ENCODE peak calls at places on chromosomes 11 and 22, in six cellular contexts. One of them, this sample, is unnamed.

GRCh38 chr11:82823635-82824614 is 76.3 kb downstream of the PRCP start:
- DNase-seq in H7: no peak
- DNase-seq in GM19239: no peak
- DNase-seq in Calu3: no peak
- DNase-seq in left ventricle myocardium inferior: no peak
- DNase-seq in AG04449: no peak
- DNase-seq in this sample: no peak

GRCh38 chr11:17519031-17519430 is 25.2 kb downstream of the USH1C start:
- DNase-seq in GM19239: no peak
- DNase-seq in left ventricle myocardium inferior: no peak
- DNase-seq in AG04449: no peak
- DNase-seq in Calu3: no peak
- DNase-seq in H7: peak; percentile 72
- DNase-seq in this sample: no peak

GRCh38 chr22:19522881-19523239 is 1.4 kb downstream of the CLDN5 start:
- DNase-seq in left ventricle myocardium inferior: no peak
- DNase-seq in Calu3: no peak
- DNase-seq in H7: no peak
- DNase-seq in AG04449: no peak
- DNase-seq in GM19239: no peak
- DNase-seq in this sample: no peak

GRCh38 chr11:134468796-134469195 is 56.8 kb upstream of the B3GAT1 start:
- DNase-seq in Calu3: no peak
- DNase-seq in GM19239: no peak
- DNase-seq in left ventricle myocardium inferior: no peak
- DNase-seq in H7: no peak
- DNase-seq in AG04449: no peak
- DNase-seq in this sample: no peak

GRCh38 chr11:102026217-102026616 is 21.0 kb upstream of the CFAP300 start:
- DNase-seq in left ventricle myocardium inferior: no peak
- DNase-seq in GM19239: no peak
- DNase-seq in Calu3: no peak
- DNase-seq in H7: no peak
- DNase-seq in AG04449: no peak
- DNase-seq in this sample: no peak

GRCh38 chr11:121706884-121707283 is 254.1 kb upstream of the SORL1-AS1 start:
- DNase-seq in Calu3: no peak
- DNase-seq in left ventricle myocardium inferior: no peak
- DNase-seq in H7: no peak
- DNase-seq in GM19239: no peak
- DNase-seq in AG04449: no peak
- DNase-seq in this sample: no peak

GRCh38 chr11:104254347-104254746 is 90.4 kb upstream of the PDGFD start:
- DNase-seq in AG04449: no peak
- DNase-seq in GM19239: peak; percentile 10
- DNase-seq in left ventricle myocardium inferior: no peak
- DNase-seq in Calu3: peak; percentile 40
- DNase-seq in H7: peak; percentile 48
- DNase-seq in this sample: peak; percentile 1

GRCh38 chr22:17077255-17077654 is 7.5 kb upstream of the IL17RA start:
- DNase-seq in GM19239: no peak
- DNase-seq in AG04449: peak; percentile 49
- DNase-seq in left ventricle myocardium inferior: no peak
- DNase-seq in Calu3: no peak
- DNase-seq in H7: no peak
- DNase-seq in this sample: no peak

GRCh38 chr11:134036484-134037092 is 32.3 kb upstream of the JAM3 start:
- DNase-seq in GM19239: no peak
- DNase-seq in H7: peak; percentile 80
- DNase-seq in left ventricle myocardium inferior: no peak
- DNase-seq in AG04449: no peak
- DNase-seq in Calu3: no peak
- DNase-seq in this sample: no peak

GRCh38 chr22:24157783-24158170 is 23.5 kb upstream of the SUSD2 start:
- DNase-seq in H7: no peak
- DNase-seq in Calu3: no peak
- DNase-seq in left ventricle myocardium inferior: no peak
- DNase-seq in AG04449: no peak
- DNase-seq in GM19239: no peak
- DNase-seq in this sample: no peak

GRCh38 chr11:125902315-125902926 is 585 bp downstream of the PUS3 start:
- DNase-seq in H7: no peak
- DNase-seq in left ventricle myocardium inferior: no peak
- DNase-seq in GM19239: no peak
- DNase-seq in AG04449: no peak
- DNase-seq in Calu3: no peak
- DNase-seq in this sample: no peak

GRCh38 chr11:76237914-76238313 is 31.6 kb upstream of the WNT11 start:
- DNase-seq in GM19239: no peak
- DNase-seq in Calu3: peak; percentile 15
- DNase-seq in left ventricle myocardium inferior: no peak
- DNase-seq in AG04449: no peak
- DNase-seq in H7: peak; percentile 85
- DNase-seq in this sample: no peak

GRCh38 chr11:134235399-134235798 is 10.9 kb downstream of the VPS26B start:
- DNase-seq in H7: no peak
- DNase-seq in GM19239: no peak
- DNase-seq in Calu3: no peak
- DNase-seq in AG04449: no peak
- DNase-seq in left ventricle myocardium inferior: no peak
- DNase-seq in this sample: no peak

GRCh38 chr11:47869548-47870393 is 21.6 kb upstream of the NUP160 start:
- DNase-seq in GM19239: no peak
- DNase-seq in Calu3: peak; percentile 8
- DNase-seq in AG04449: no peak
- DNase-seq in left ventricle myocardium inferior: no peak
- DNase-seq in H7: no peak
- DNase-seq in this sample: no peak

GRCh38 chr11:16185042-16185441 is 171.3 kb downstream of the SOX6 start:
- DNase-seq in left ventricle myocardium inferior: no peak
- DNase-seq in Calu3: no peak
- DNase-seq in GM19239: no peak
- DNase-seq in H7: no peak
- DNase-seq in AG04449: no peak
- DNase-seq in this sample: no peak

GRCh38 chr22:39773976-39774539 is 119.5 kb downstream of the ENTHD1 start:
- DNase-seq in GM19239: peak; percentile 36
- DNase-seq in AG04449: no peak
- DNase-seq in H7: no peak
- DNase-seq in left ventricle myocardium inferior: no peak
- DNase-seq in Calu3: no peak
- DNase-seq in this sample: peak; percentile 2

GRCh38 chr11:66020618-66021357 is 5.5 kb downstream of the CATSPER1 start:
- DNase-seq in left ventricle myocardium inferior: no peak
- DNase-seq in AG04449: peak; percentile 34
- DNase-seq in Calu3: peak; percentile 82
- DNase-seq in H7: no peak
- DNase-seq in GM19239: no peak
- DNase-seq in this sample: peak; percentile 61

GRCh38 chr22:31575190-31575589 is 78.9 kb downstream of the SFI1 start:
- DNase-seq in left ventricle myocardium inferior: no peak
- DNase-seq in GM19239: no peak
- DNase-seq in Calu3: no peak
- DNase-seq in AG04449: no peak
- DNase-seq in H7: no peak
- DNase-seq in this sample: no peak

GRCh38 chr11:117992136-117992535 is 5.9 kb downstream of the IL10RA start:
- DNase-seq in GM19239: no peak
- DNase-seq in AG04449: no peak
- DNase-seq in Calu3: no peak
- DNase-seq in H7: no peak
- DNase-seq in left ventricle myocardium inferior: no peak
- DNase-seq in this sample: no peak

GRCh38 chr11:115645631-115646271 is 141.5 kb upstream of the CADM1 start:
- DNase-seq in left ventricle myocardium inferior: peak; percentile 63
- DNase-seq in Calu3: no peak
- DNase-seq in AG04449: no peak
- DNase-seq in GM19239: no peak
- DNase-seq in H7: peak; percentile 93
- DNase-seq in this sample: no peak

GRCh38 chr11:3781423-3781822 is 15.9 kb downstream of the NUP98 start:
- DNase-seq in GM19239: no peak
- DNase-seq in AG04449: no peak
- DNase-seq in Calu3: no peak
- DNase-seq in left ventricle myocardium inferior: no peak
- DNase-seq in H7: no peak
- DNase-seq in this sample: no peak

GRCh38 chr11:79150320-79150719 is 290.5 kb downstream of the TENM4 start:
- DNase-seq in GM19239: no peak
- DNase-seq in left ventricle myocardium inferior: no peak
- DNase-seq in AG04449: no peak
- DNase-seq in Calu3: no peak
- DNase-seq in H7: no peak
- DNase-seq in this sample: no peak

GRCh38 chr11:72436667-72437066 is 2.3 kb upstream of the CLPB start:
- DNase-seq in GM19239: no peak
- DNase-seq in AG04449: no peak
- DNase-seq in left ventricle myocardium inferior: no peak
- DNase-seq in Calu3: no peak
- DNase-seq in H7: no peak
- DNase-seq in this sample: no peak

GRCh38 chr11:19816817-19817216 is 104.2 kb downstream of the NAV2 start:
- DNase-seq in left ventricle myocardium inferior: no peak
- DNase-seq in H7: peak; percentile 32
- DNase-seq in Calu3: no peak
- DNase-seq in AG04449: no peak
- DNase-seq in GM19239: no peak
- DNase-seq in this sample: no peak

GRCh38 chr22:46513908-46514550 is 23.4 kb downstream of the CELSR1 start:
- DNase-seq in Calu3: no peak
- DNase-seq in AG04449: no peak
- DNase-seq in H7: peak; percentile 49
- DNase-seq in left ventricle myocardium inferior: no peak
- DNase-seq in GM19239: no peak
- DNase-seq in this sample: no peak